ENCODE peak calls at places on chromosomes 11 and 22, in eight cellular contexts. One of them, this sample, is unnamed.

GRCh38 chr11:120974980-120975379 is 48.9 kb upstream of the TBCEL start:
- DNase-seq in GM12865: no peak
- DNase-seq in BJ: no peak
- DNase-seq in fibroblast of mammary gland: no peak
- DNase-seq in AG10803: no peak
- DNase-seq in fibroblast of the aortic adventitia: no peak
- DNase-seq in ovary: no peak
- DNase-seq in fibroblast of pulmonary artery: no peak
- DNase-seq in this sample: no peak

GRCh38 chr22:40498454-40499186 is 128.2 kb downstream of the SGSM3 start:
- DNase-seq in fibroblast of the aortic adventitia: peak
- DNase-seq in AG10803: peak
- DNase-seq in fibroblast of mammary gland: peak
- DNase-seq in ovary: no peak
- DNase-seq in fibroblast of pulmonary artery: peak
- DNase-seq in GM12865: peak
- DNase-seq in BJ: peak
- DNase-seq in this sample: peak

GRCh38 chr11:12066056-12066798 is 44.2 kb upstream of the MICAL2 start:
- DNase-seq in fibroblast of pulmonary artery: peak
- DNase-seq in ovary: no peak
- DNase-seq in fibroblast of the aortic adventitia: peak
- DNase-seq in GM12865: no peak
- DNase-seq in BJ: peak
- DNase-seq in AG10803: peak
- DNase-seq in fibroblast of mammary gland: peak
- DNase-seq in this sample: peak

GRCh38 chr11:125335101-125335500 is 161.0 kb downstream of the FEZ1 start:
- DNase-seq in BJ: no peak
- DNase-seq in ovary: no peak
- DNase-seq in fibroblast of the aortic adventitia: no peak
- DNase-seq in fibroblast of pulmonary artery: no peak
- DNase-seq in fibroblast of mammary gland: no peak
- DNase-seq in AG10803: no peak
- DNase-seq in GM12865: no peak
- DNase-seq in this sample: no peak

GRCh38 chr22:36359172-36359973 is 28.4 kb downstream of the MYH9 start:
- DNase-seq in fibroblast of mammary gland: no peak
- DNase-seq in fibroblast of the aortic adventitia: no peak
- DNase-seq in fibroblast of pulmonary artery: no peak
- DNase-seq in BJ: no peak
- DNase-seq in ovary: no peak
- DNase-seq in AG10803: no peak
- DNase-seq in GM12865: peak
- DNase-seq in this sample: no peak

GRCh38 chr11:44453213-44453612 is 112.2 kb upstream of the CD82 start:
- DNase-seq in AG10803: no peak
- DNase-seq in fibroblast of the aortic adventitia: no peak
- DNase-seq in BJ: no peak
- DNase-seq in fibroblast of mammary gland: no peak
- DNase-seq in GM12865: no peak
- DNase-seq in fibroblast of pulmonary artery: no peak
- DNase-seq in ovary: no peak
- DNase-seq in this sample: no peak

GRCh38 chr22:40401532-40401931 is 31.1 kb downstream of the SGSM3 start:
- DNase-seq in BJ: no peak
- DNase-seq in AG10803: no peak
- DNase-seq in fibroblast of pulmonary artery: no peak
- DNase-seq in fibroblast of the aortic adventitia: no peak
- DNase-seq in GM12865: no peak
- DNase-seq in fibroblast of mammary gland: no peak
- DNase-seq in ovary: no peak
- DNase-seq in this sample: no peak

GRCh38 chr11:64098318-64098831 is 62.6 kb downstream of the FLRT1 start:
- DNase-seq in fibroblast of pulmonary artery: no peak
- DNase-seq in BJ: no peak
- DNase-seq in fibroblast of the aortic adventitia: no peak
- DNase-seq in fibroblast of mammary gland: no peak
- DNase-seq in GM12865: no peak
- DNase-seq in AG10803: no peak
- DNase-seq in ovary: no peak
- DNase-seq in this sample: no peak

GRCh38 chr22:40637181-40638150 is 947 bp upstream of the MRTFA start:
- DNase-seq in fibroblast of mammary gland: no peak
- DNase-seq in ovary: no peak
- DNase-seq in GM12865: peak
- DNase-seq in fibroblast of the aortic adventitia: no peak
- DNase-seq in fibroblast of pulmonary artery: no peak
- DNase-seq in BJ: no peak
- DNase-seq in AG10803: no peak
- DNase-seq in this sample: no peak

GRCh38 chr22:49867303-49868250 is 13.9 kb downstream of the ZBED4 start:
- DNase-seq in BJ: no peak
- DNase-seq in fibroblast of the aortic adventitia: no peak
- DNase-seq in GM12865: no peak
- DNase-seq in fibroblast of mammary gland: no peak
- DNase-seq in fibroblast of pulmonary artery: no peak
- DNase-seq in ovary: no peak
- DNase-seq in AG10803: no peak
- DNase-seq in this sample: no peak

GRCh38 chr11:108097179-108097578 is 24.2 kb upstream of the ACAT1 start:
- DNase-seq in fibroblast of mammary gland: no peak
- DNase-seq in GM12865: no peak
- DNase-seq in BJ: no peak
- DNase-seq in AG10803: no peak
- DNase-seq in fibroblast of the aortic adventitia: no peak
- DNase-seq in fibroblast of pulmonary artery: no peak
- DNase-seq in ovary: no peak
- DNase-seq in this sample: no peak

DNA sequence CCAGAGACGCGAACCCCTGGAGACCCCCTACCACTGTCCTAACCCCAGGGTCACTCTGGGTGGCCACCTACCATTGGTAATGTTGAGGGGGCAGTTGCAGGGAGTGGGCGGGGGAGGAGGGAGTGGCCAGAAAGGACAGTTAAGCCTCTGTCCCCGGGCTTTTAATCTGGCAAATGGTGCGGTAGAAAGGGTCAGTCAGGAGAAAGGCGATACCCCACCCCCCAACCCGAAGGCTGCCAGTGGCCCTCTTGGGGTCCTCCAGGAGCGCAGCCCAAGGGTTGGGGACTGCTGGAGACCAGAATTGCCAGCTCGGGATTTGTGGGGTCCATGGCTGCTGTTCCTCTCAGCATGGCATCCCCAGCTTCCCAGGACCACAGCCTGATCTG is 742 bp downstream of the P2RY2 start:
- DNase-seq in BJ: no peak
- DNase-seq in fibroblast of pulmonary artery: no peak
- DNase-seq in GM12865: no peak
- DNase-seq in ovary: no peak
- DNase-seq in AG10803: no peak
- DNase-seq in fibroblast of the aortic adventitia: no peak
- DNase-seq in fibroblast of mammary gland: no peak
- DNase-seq in this sample: no peak
- H3K4me3 ChIP-seq in BJ: no peak
- H3K4me3 ChIP-seq in fibroblast of pulmonary artery: peak
- H3K4me3 ChIP-seq in GM12865: no peak
- H3K4me3 ChIP-seq in ovary: peak
- H3K4me3 ChIP-seq in AG10803: peak
- H3K4me3 ChIP-seq in fibroblast of the aortic adventitia: no peak
- H3K4me3 ChIP-seq in fibroblast of mammary gland: no peak
- H3K4me3 ChIP-seq in this sample: peak

GRCh38 chr22:45336971-45337431 is 27.3 kb downstream of the FAM118A start:
- DNase-seq in BJ: no peak
- DNase-seq in fibroblast of pulmonary artery: peak
- DNase-seq in ovary: peak
- DNase-seq in AG10803: peak
- DNase-seq in fibroblast of mammary gland: no peak
- DNase-seq in GM12865: no peak
- DNase-seq in fibroblast of the aortic adventitia: peak
- DNase-seq in this sample: peak

GRCh38 chr22:45334528-45334927 is 24.8 kb downstream of the FAM118A start:
- DNase-seq in GM12865: no peak
- DNase-seq in AG10803: no peak
- DNase-seq in fibroblast of the aortic adventitia: no peak
- DNase-seq in fibroblast of pulmonary artery: no peak
- DNase-seq in ovary: no peak
- DNase-seq in BJ: no peak
- DNase-seq in fibroblast of mammary gland: no peak
- DNase-seq in this sample: no peak

GRCh38 chr22:45335854-45336492 is 26.2 kb downstream of the FAM118A start:
- DNase-seq in fibroblast of mammary gland: no peak
- DNase-seq in BJ: no peak
- DNase-seq in AG10803: no peak
- DNase-seq in fibroblast of the aortic adventitia: no peak
- DNase-seq in GM12865: no peak
- DNase-seq in fibroblast of pulmonary artery: no peak
- DNase-seq in ovary: no peak
- DNase-seq in this sample: no peak

GRCh38 chr22:45334068-45334467 is 24.3 kb downstream of the FAM118A start:
- DNase-seq in BJ: no peak
- DNase-seq in fibroblast of pulmonary artery: no peak
- DNase-seq in GM12865: no peak
- DNase-seq in ovary: no peak
- DNase-seq in fibroblast of mammary gland: no peak
- DNase-seq in AG10803: peak
- DNase-seq in fibroblast of the aortic adventitia: peak
- DNase-seq in this sample: peak

GRCh38 chr22:45335021-45335818 is 25.5 kb downstream of the FAM118A start:
- DNase-seq in fibroblast of mammary gland: no peak
- DNase-seq in AG10803: peak
- DNase-seq in fibroblast of the aortic adventitia: no peak
- DNase-seq in ovary: no peak
- DNase-seq in BJ: no peak
- DNase-seq in GM12865: no peak
- DNase-seq in fibroblast of pulmonary artery: no peak
- DNase-seq in this sample: no peak
- TF ChIP-seq CTCF in fibroblast of mammary gland: no peak
- TF ChIP-seq CTCF in AG10803: peak
- TF ChIP-seq CTCF in fibroblast of the aortic adventitia: no peak
- TF ChIP-seq CTCF in ovary: no peak
- TF ChIP-seq CTCF in BJ: peak
- TF ChIP-seq CTCF in GM12865: no peak
- TF ChIP-seq CTCF in fibroblast of pulmonary artery: no peak
- TF ChIP-seq CTCF in this sample: no peak

DNA sequence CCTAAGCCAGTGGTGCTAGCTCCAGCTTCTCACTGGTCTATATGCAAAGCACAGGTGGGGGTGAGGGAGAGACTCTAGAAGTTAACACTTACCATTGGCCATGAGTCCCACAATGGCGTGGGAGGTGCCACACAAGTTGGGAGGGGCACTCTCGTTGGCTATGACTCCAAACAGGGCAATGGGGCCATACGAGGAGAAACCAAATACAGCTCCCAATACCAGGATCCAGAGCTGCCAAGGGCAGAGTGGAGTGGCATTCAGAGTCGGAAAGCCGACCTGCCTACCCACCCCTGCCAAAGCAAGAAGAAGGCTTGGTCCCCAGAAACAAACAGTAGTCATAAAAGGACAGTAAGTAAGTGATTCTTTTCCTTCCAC is 5.6 kb downstream of the SLC37A4 start:
- DNase-seq in fibroblast of the aortic adventitia: no peak
- DNase-seq in fibroblast of mammary gland: no peak
- DNase-seq in BJ: no peak
- DNase-seq in ovary: no peak
- DNase-seq in AG10803: no peak
- DNase-seq in GM12865: no peak
- DNase-seq in fibroblast of pulmonary artery: no peak
- DNase-seq in this sample: no peak
- H3K4me3 ChIP-seq in fibroblast of the aortic adventitia: no peak
- H3K4me3 ChIP-seq in fibroblast of mammary gland: no peak
- H3K4me3 ChIP-seq in BJ: no peak
- H3K4me3 ChIP-seq in ovary: no peak
- H3K4me3 ChIP-seq in AG10803: no peak
- H3K4me3 ChIP-seq in GM12865: no peak
- H3K4me3 ChIP-seq in fibroblast of pulmonary artery: no peak
- H3K4me3 ChIP-seq in this sample: no peak

GRCh38 chr11:2071748-2072385 is 67.3 kb downstream of the IGF2 start:
- DNase-seq in GM12865: no peak
- DNase-seq in fibroblast of pulmonary artery: peak
- DNase-seq in ovary: no peak
- DNase-seq in AG10803: no peak
- DNase-seq in fibroblast of mammary gland: no peak
- DNase-seq in BJ: no peak
- DNase-seq in fibroblast of the aortic adventitia: no peak
- DNase-seq in this sample: peak

GRCh38 chr11:2077061-2077802 is 62.0 kb downstream of the IGF2 start:
- DNase-seq in GM12865: no peak
- DNase-seq in BJ: peak
- DNase-seq in fibroblast of pulmonary artery: peak
- DNase-seq in fibroblast of the aortic adventitia: peak
- DNase-seq in fibroblast of mammary gland: peak
- DNase-seq in AG10803: peak
- DNase-seq in ovary: no peak
- DNase-seq in this sample: peak

GRCh38 chr11:2076441-2076840 is 62.7 kb downstream of the IGF2 start:
- DNase-seq in GM12865: no peak
- DNase-seq in AG10803: no peak
- DNase-seq in fibroblast of mammary gland: no peak
- DNase-seq in BJ: no peak
- DNase-seq in ovary: no peak
- DNase-seq in fibroblast of pulmonary artery: no peak
- DNase-seq in fibroblast of the aortic adventitia: no peak
- DNase-seq in this sample: no peak

GRCh38 chr11:2072551-2073261 is 66.5 kb downstream of the IGF2 start:
- DNase-seq in BJ: no peak
- DNase-seq in fibroblast of the aortic adventitia: no peak
- DNase-seq in fibroblast of mammary gland: no peak
- DNase-seq in fibroblast of pulmonary artery: peak
- DNase-seq in GM12865: no peak
- DNase-seq in ovary: no peak
- DNase-seq in AG10803: peak
- DNase-seq in this sample: peak

DNA sequence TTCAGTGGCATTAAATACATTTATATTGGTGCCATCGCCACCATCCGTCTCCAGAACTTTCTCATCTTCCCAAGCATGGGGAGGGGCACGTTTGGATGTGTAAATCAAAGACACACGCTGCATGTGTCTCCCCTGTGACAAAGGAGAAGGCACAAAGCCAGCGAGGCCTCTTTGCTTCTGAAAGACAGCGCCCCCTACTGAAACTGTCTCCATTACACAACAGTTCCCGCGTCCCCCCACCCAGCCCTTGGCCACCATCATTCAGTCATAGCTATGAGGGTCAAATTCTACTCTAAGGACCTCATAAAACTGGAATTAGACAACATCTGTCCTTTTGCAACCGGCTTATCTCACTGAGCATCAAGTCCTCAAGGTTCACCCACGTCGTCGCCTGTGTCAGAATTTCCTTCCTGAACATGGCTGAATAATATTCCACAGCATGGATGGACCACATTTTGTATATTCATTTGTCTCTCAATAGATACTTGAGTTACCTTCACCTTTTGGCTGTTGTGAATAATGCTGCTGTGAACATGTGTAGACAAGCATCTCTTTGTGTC is 64.8 kb downstream of the IGF2 start:
- DNase-seq in fibroblast of pulmonary artery: no peak
- DNase-seq in fibroblast of mammary gland: no peak
- DNase-seq in BJ: no peak
- DNase-seq in GM12865: no peak
- DNase-seq in ovary: no peak
- DNase-seq in AG10803: no peak
- DNase-seq in fibroblast of the aortic adventitia: no peak
- DNase-seq in this sample: no peak
- TF ChIP-seq CTCF in fibroblast of pulmonary artery: no peak
- TF ChIP-seq CTCF in fibroblast of mammary gland: peak
- TF ChIP-seq CTCF in BJ: peak
- TF ChIP-seq CTCF in GM12865: peak
- TF ChIP-seq CTCF in ovary: no peak
- TF ChIP-seq CTCF in AG10803: no peak
- TF ChIP-seq CTCF in fibroblast of the aortic adventitia: no peak
- TF ChIP-seq CTCF in this sample: peak

GRCh38 chr11:4186464-4187054 is 92.0 kb downstream of the RRM1 start:
- DNase-seq in AG10803: no peak
- DNase-seq in fibroblast of mammary gland: no peak
- DNase-seq in GM12865: no peak
- DNase-seq in ovary: no peak
- DNase-seq in BJ: no peak
- DNase-seq in fibroblast of pulmonary artery: no peak
- DNase-seq in fibroblast of the aortic adventitia: no peak
- DNase-seq in this sample: no peak
- H3K4me3 ChIP-seq in AG10803: peak
- H3K4me3 ChIP-seq in fibroblast of mammary gland: peak
- H3K4me3 ChIP-seq in GM12865: no peak
- H3K4me3 ChIP-seq in ovary: peak
- H3K4me3 ChIP-seq in BJ: peak
- H3K4me3 ChIP-seq in fibroblast of pulmonary artery: peak
- H3K4me3 ChIP-seq in fibroblast of the aortic adventitia: peak
- H3K4me3 ChIP-seq in this sample: peak